ENCODE peak calls at places on chromosomes 11 and 22, in seven cellular contexts. L is A549; M is psoas muscle; B is transverse colon; J is neural progenitor cell; O is sigmoid colon; X is naive thymus-derived CD4-positive, alpha-beta T cell. D is an unnamed sample.

GRCh38 chr11:115425816-115426215 is 78.4 kb downstream of the CADM1 start:
- DNase-seq in L (no peak), M (no peak), B (no peak), J (no peak), O (no peak), X (no peak), D (no peak)

GRCh38 chr11:9180784-9181183 is 84.4 kb downstream of the DENND5A start:
- DNase-seq in L (peak; percentile 16), M (no peak), B (no peak), J (no peak), O (no peak), X (no peak), D (no peak)

GRCh38 chr11:73154178-73154577 is 12.1 kb upstream of the FCHSD2 start:
- DNase-seq in L (no peak), M (no peak), B (peak; percentile 67), J (no peak), O (peak; percentile 52), X (peak; percentile 27), D (no peak)

GRCh38 chr11:96230686-96231085 is 112.3 kb downstream of the MAML2 start:
- DNase-seq in L (no peak), M (no peak), B (no peak), J (no peak), O (no peak), X (no peak), D (no peak)

GRCh38 chr22:48398181-48398905 is 1429.3 kb downstream of the BRD1 start:
- DNase-seq in L (no peak), M (no peak), B (no peak), J (no peak), O (no peak), X (no peak), D (no peak)

GRCh38 chr11:11148104-11148509 is 204.9 kb downstream of the CSNK2A3 start:
- DNase-seq in L (peak; percentile 29), M (peak; percentile 93), B (peak; percentile 46), J (peak; percentile 50), O (peak; percentile 93), X (peak; percentile 43), D (peak; percentile 64)

GRCh38 chr11:6397156-6397555 is 6.9 kb downstream of the SMPD1 start:
- DNase-seq in L (no peak), M (no peak), B (no peak), J (no peak), O (no peak), X (no peak), D (no peak)

GRCh38 chr11:24375896-24376295 is 121.0 kb upstream of the LUZP2 start:
- DNase-seq in L (no peak), M (no peak), B (no peak), J (no peak), O (no peak), X (no peak), D (no peak)

GRCh38 chr11:96072592-96072991 is 148.7 kb upstream of the MTMR2 start:
- DNase-seq in L (no peak), M (no peak), B (no peak), J (no peak), O (no peak), X (no peak), D (no peak)

GRCh38 chr11:75477614-75477935 is 44.6 kb upstream of the KLHL35 start:
- DNase-seq in L (no peak), M (no peak), B (no peak), J (no peak), O (no peak), X (no peak), D (peak; percentile 26)

GRCh38 chr11:11520231-11521015 is 101.4 kb downstream of the GALNT18 start:
- DNase-seq in L (no peak), M (no peak), B (no peak), J (no peak), O (peak; percentile 46), X (no peak), D (no peak)

GRCh38 chr11:118620529-118621070 is 13.2 kb downstream of the PHLDB1 start:
- DNase-seq in L (no peak), M (peak; percentile 45), B (no peak), J (no peak), O (no peak), X (no peak), D (no peak)

GRCh38 chr11:99068832-99069231 is 48.1 kb downstream of the CNTN5 start:
- DNase-seq in L (no peak), M (no peak), B (no peak), J (no peak), O (no peak), X (no peak), D (no peak)

GRCh38 chr11:93536346-93536871 is 6.8 kb downstream of the SMCO4 start:
- DNase-seq in L (no peak), M (no peak), B (no peak), J (no peak), O (no peak), X (no peak), D (no peak)

GRCh38 chr22:42947211-42947990 is 67.5 kb downstream of the PACSIN2 start:
- DNase-seq in L (peak; percentile 44), M (peak; percentile 82), B (no peak), J (peak; percentile 28), O (no peak), X (no peak), D (peak; percentile 90)

GRCh38 chr22:19599626-19600243 is 75.5 kb upstream of the CLDN5 start:
- DNase-seq in L (no peak), M (no peak), B (no peak), J (no peak), O (peak; percentile 20), X (no peak), D (no peak)

GRCh38 chr11:130585545-130585944 is 137.1 kb downstream of the ADAMTS15 start:
- DNase-seq in L (peak; percentile 58), M (no peak), B (no peak), J (no peak), O (no peak), X (no peak), D (no peak)

GRCh38 chr11:11069741-11070550 is 212.1 kb upstream of the ZBED5 start:
- DNase-seq in L (no peak), M (no peak), B (no peak), J (peak; percentile 45), O (no peak), X (no peak), D (no peak)

GRCh38 chr11:43503417-43503816 is 144.7 kb downstream of the TTC17 start:
- DNase-seq in L (no peak), M (no peak), B (no peak), J (no peak), O (no peak), X (no peak), D (no peak)

GRCh38 chr11:130246270-130246669 is 68.4 kb downstream of the ZBTB44 start:
- DNase-seq in L (no peak), M (no peak), B (no peak), J (no peak), O (no peak), X (no peak), D (no peak)

GRCh38 chr11:106415510-106415909 is 338.0 kb downstream of the AASDHPPT start:
- DNase-seq in L (no peak), M (no peak), B (no peak), J (no peak), O (no peak), X (no peak), D (no peak)

GRCh38 chr11:68328374-68329091 is 16.1 kb downstream of the LRP5 start:
- DNase-seq in L (no peak), M (no peak), B (peak; percentile 70), J (peak; percentile 88), O (peak; percentile 72), X (no peak), D (no peak)

GRCh38 chr11:57571631-57572030 is 4.2 kb upstream of the UBE2L6 start:
- DNase-seq in L (no peak), M (no peak), B (no peak), J (no peak), O (no peak), X (no peak), D (no peak)

GRCh38 chr11:57777969-57778317 is 16.3 kb downstream of the CTNND1 start:
- DNase-seq in L (peak; percentile 70), M (no peak), B (peak; percentile 79), J (peak; percentile 73), O (no peak), X (no peak), D (no peak)

GRCh38 chr11:92941676-92942571 is 27.5 kb upstream of the MTNR1B start:
- DNase-seq in L (peak; percentile 33), M (no peak), B (no peak), J (peak; percentile 33), O (no peak), X (no peak), D (no peak)

GRCh38 chr11:71240865-71241691 is 11.3 kb downstream of the SHANK2 start:
- DNase-seq in L (peak; percentile 85), M (peak; percentile 68), B (peak; percentile 23), J (peak; percentile 69), O (peak; percentile 68), X (no peak), D (no peak)

GRCh38 chr11:132821027-132821426 is 711.3 kb downstream of the OPCML start:
- DNase-seq in L (no peak), M (no peak), B (no peak), J (no peak), O (no peak), X (no peak), D (no peak)

GRCh38 chr11:114058026-114058706 is 1.3 kb upstream of the ZBTB16 start:
- DNase-seq in L (no peak), M (peak; percentile 90), B (no peak), J (peak; percentile 65), O (peak; percentile 84), X (no peak), D (peak; percentile 49)

GRCh38 chr11:61140416-61140815 is 20.8 kb downstream of the VPS37C start:
- DNase-seq in L (no peak), M (no peak), B (no peak), J (no peak), O (peak; percentile 25), X (no peak), D (no peak)

GRCh38 chr11:299081-299891 is at the start of gene IFITM5:
- DNase-seq in L (no peak), M (peak; percentile 47), B (no peak), J (no peak), O (peak; percentile 64), X (no peak), D (no peak)
- H3K4me1 ChIP-seq in L (no peaks in the 10 kb centered on the region), M (no peaks in the 10 kb centered on the region), B (peaks cover 9% of the 10 kb centered on the region), J (peaks cover 13% of the 10 kb centered on the region), O (no peaks in the 10 kb centered on the region), X (peaks cover 19% of the 10 kb centered on the region), D (no peaks in the 10 kb centered on the region)

DNA sequence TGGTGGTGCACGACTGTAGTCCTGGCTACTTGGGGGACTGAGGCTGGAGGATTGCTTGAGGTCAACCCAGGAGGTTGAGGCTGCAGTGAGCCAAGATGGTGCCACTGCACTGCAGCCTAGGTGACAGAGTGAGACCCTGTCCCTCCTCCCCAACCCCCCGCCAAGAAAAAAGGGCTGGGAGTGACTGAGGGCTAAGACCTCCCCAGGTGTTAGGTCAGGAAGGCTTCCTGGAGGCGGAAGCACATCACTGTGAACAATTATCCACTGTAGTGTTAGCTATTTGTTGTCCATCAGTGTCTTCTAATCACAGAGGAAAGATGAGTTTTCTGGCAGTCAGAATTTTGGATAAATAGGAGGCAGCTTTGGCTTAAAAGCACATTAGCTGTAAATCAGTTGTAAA is 8.8 kb downstream of the YDJC start:
- DNase-seq in L (no peak), M (no peak), B (no peak), J (no peak), O (no peak), X (no peak), D (no peak)
- H3K27ac ChIP-seq in L (no peak overlapping the region), M (no peak overlapping the region), B (no peak overlapping the region), J (no peak overlapping the region), O (no peak overlapping the region), X (no peak overlapping the region), D (no peak overlapping the region)

GRCh38 chr11:77124041-77124440 is 4.0 kb upstream of the MYO7A start:
- DNase-seq in L (no peak), M (no peak), B (no peak), J (no peak), O (no peak), X (no peak), D (no peak)
- H3K4me1 ChIP-seq in L (no peaks in the 10 kb centered on the region), M (no peaks in the 10 kb centered on the region), B (peaks cover 13% of the 10 kb centered on the region), J (peaks cover 9% of the 10 kb centered on the region), O (no peaks in the 10 kb centered on the region), X (peaks cover 11% of the 10 kb centered on the region), D (peaks cover 5% of the 10 kb centered on the region)

GRCh38 chr11:128026596-128026995 is 560.8 kb downstream of the ETS1 start:
- DNase-seq in L (peak; percentile 37), M (no peak), B (no peak), J (no peak), O (no peak), X (no peak), D (no peak)
- H3K27ac ChIP-seq in L (no peak overlapping the region), M (no peak overlapping the region), B (no peak overlapping the region), J (no peak overlapping the region), O (no peak overlapping the region), X (no peak overlapping the region), D (no peak overlapping the region)

D was measured in pancreas.